ENCODE peak calls at places on chromosomes 12 and 14, in four cellular contexts. D is GM12878, V is K562, B is HepG2. O is an unnamed sample.

GRCh38 chr14:29446971-29447370 is 480.7 kb downstream of the PRKD1 start:
- DNase-seq in B (no peak), V (no peak), D (no peak), O (no peak)

GRCh38 chr12:101021442-101021841 is 188.6 kb downstream of the SLC5A8 start:
- DNase-seq in B (no peak), V (no peak), D (no peak), O (no peak)

GRCh38 chr12:81596558-81596957 is 162.6 kb downstream of the PPFIA2 start:
- DNase-seq in V (no peak), D (no peak), B (no peak), O (no peak)

GRCh38 chr12:6340745-6341438 is 984 bp downstream of the TNFRSF1A start:
- DNase-seq in D (no peak), V (no peak), B (no peak), O (no peak)

GRCh38 chr12:46388427-46388992 is 15.9 kb upstream of the SLC38A2 start:
- DNase-seq in B (no peak), V (no peak), D (peak; percentile 75), O (no peak)

GRCh38 chr14:104420990-104421389 is 158.6 kb upstream of the C14orf180 start:
- DNase-seq in B (no peak), V (no peak), D (no peak), O (no peak)

GRCh38 chr14:50944647-50945413 is 547 bp upstream of the PYGL start:
- DNase-seq in V (no peak), B (peak; percentile 94), D (no peak), O (no peak)

GRCh38 chr12:100753837-100754236 is 40.7 kb upstream of the ANO4 start:
- DNase-seq in V (no peak), B (no peak), D (no peak), O (no peak)

GRCh38 chr14:29937116-29937515 is 9.5 kb upstream of the PRKD1 start:
- DNase-seq in V (no peak), B (no peak), D (no peak), O (no peak)

GRCh38 chr12:30988086-30988485 is 61.5 kb downstream of the TSPAN11 start:
- DNase-seq in V (no peak), D (no peak), B (no peak), O (no peak)

GRCh38 chr12:47949441-47950341 is 13.7 kb upstream of the TMEM106C start:
- DNase-seq in V (peak; percentile 86), B (peak; percentile 76), D (no peak), O (peak; percentile 85)

GRCh38 chr14:101584049-101584859 is 23.0 kb downstream of the DIO3 start:
- DNase-seq in V (peak; percentile 79), D (no peak), B (no peak), O (no peak)

GRCh38 chr12:63495974-63496373 is 172.3 kb downstream of the DPY19L2 start:
- DNase-seq in B (no peak), D (no peak), V (no peak), O (no peak)

GRCh38 chr12:34402899-34403705 is 380.8 kb downstream of the ALG10 start:
- DNase-seq in V (peak; percentile 1), B (no peak), D (no peak), O (peak; percentile 2)

GRCh38 chr12:28191018-28191595 is 851 bp downstream of the CCDC91 start:
- DNase-seq in D (no peak), B (no peak), V (peak; percentile 26), O (no peak)

GRCh38 chr14:24231263-24232120 is 675 bp downstream of the NEDD8 start:
- DNase-seq in V (peak; percentile 16), B (peak; percentile 40), D (no peak), O (no peak)

GRCh38 chr12:68028647-68029046 is 39.4 kb downstream of the IFNG-AS1 start:
- DNase-seq in B (no peak), V (no peak), D (no peak), O (no peak)

GRCh38 chr12:64893961-64894360 is 69.5 kb downstream of the TBC1D30 start:
- DNase-seq in D (no peak), B (no peak), V (no peak), O (no peak)

GRCh38 chr12:131108171-131108955 is 154.7 kb downstream of the ADGRD1 start:
- DNase-seq in V (peak; percentile 17), B (no peak), D (no peak), O (no peak)

GRCh38 chr14:66216763-66217162 is 269.4 kb upstream of the CCDC196 start:
- DNase-seq in V (no peak), B (no peak), D (no peak), O (no peak)

DNA sequence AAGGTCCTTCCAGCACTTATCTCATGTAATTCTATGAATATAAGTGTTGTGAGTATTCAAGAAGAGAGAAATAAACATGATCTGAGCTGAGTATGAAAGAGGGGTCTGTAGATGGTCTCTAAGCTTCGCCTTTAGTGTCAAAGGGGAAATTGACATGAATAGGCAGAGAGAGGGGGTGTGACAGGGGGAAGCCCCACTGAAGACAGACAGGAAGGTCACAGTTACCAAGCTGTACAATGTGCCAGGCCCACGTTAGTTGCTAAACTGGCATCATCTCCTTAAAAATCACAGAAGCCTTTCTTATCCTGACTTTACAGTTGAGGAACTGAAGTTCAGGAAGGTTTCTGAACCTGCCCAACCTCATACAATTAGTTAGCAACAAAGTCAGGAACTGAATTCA is 7.6 kb downstream of the ARHGEF40 start:
- DNase-seq in D (no peak), B (no peak), V (no peak), O (no peak)
- TF ChIP-seq MAX in D (no peak), B (no peak), V (no peak), O (no peak)

DNA sequence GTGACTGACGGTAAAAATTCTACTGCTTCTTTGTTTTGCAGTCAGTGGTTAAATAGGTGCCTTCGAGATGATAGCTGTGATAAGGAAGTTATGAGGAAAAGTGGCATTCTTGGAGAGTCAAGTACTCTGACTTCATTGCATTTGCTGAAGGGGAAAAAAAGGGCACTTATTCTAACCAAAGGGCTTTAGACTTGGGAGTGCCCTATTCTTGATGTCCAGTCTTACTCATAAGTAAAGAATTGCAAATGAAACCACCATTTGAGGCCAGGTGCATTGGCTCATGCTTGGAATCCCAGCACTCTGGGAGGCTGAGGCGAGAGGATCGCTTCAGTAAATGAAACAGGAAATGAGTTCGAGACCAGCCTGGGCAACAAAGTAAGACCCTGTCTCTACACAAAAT is 40.3 kb downstream of the BRAP start:
- DNase-seq in B (no peak), V (no peak), D (no peak), O (no peak)
- TF ChIP-seq ETV6 in B (no peak), V (no peak), D (no peak), O (no peak)

GRCh38 chr12:14885718-14886201 is at the start of gene MGP:
- DNase-seq in V (no peak), D (no peak), B (no peak), O (no peak)
- TF ChIP-seq USF2 in V (no peak), D (no peak), B (no peak), O (no peak)

GRCh38 chr12:72330784-72331183 is 58.6 kb downstream of the TRHDE start:
- DNase-seq in V (no peak), D (no peak), B (no peak), O (no peak)

DNA sequence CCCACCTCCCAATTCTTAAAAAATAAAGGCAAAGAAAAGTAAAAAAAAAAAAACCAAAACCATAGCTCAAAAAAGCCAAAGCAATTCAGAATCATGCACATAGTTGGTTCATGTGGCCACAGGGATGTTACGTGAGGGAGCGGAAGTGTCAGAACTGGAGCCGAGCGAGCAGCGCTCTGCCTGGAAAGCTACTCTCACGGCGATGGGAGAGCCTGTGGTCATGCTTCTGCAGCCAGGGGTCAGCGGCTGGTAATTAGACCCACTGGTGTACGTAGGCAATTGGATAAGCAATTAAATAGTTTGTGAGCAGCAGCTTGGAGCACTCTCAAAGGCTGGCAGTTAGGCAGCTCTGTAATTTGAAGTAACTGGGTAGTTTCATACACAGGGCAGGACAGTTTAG is 58.1 kb downstream of the TRHDE start:
- DNase-seq in D (no peak), B (no peak), V (no peak), O (peak; percentile 21)
- TF ChIP-seq MAX in D (no peak), B (no peak), V (no peak), O (no peak)

DNA sequence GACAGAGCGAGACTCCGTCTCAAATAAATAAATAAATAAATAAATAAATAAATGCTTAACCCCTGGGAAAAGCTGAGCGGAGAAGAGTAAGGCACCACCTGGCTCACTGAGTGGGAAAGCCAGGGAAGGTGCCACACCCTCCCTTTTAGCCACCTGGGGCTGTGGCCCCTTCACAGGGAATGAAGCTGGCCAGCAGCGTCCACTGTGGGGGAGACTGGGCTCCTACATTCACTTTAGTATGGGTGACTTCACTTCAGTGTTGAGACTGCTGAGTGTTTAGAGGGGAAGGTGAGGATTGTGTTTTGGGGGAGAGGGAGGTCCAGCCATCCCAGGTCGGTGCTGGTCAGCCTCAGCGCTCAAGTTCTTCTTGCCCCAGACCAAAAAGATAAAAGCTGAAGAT is 1.5 kb downstream of the NAB2 start:
- DNase-seq in V (no peak), B (no peak), D (no peak), O (no peak)
- TF ChIP-seq ETV6 in V (no peak), B (no peak), D (no peak), O (no peak)

O was measured in WTC11.